ENCODE peak calls at places on chromosomes 16 and 17, in five cellular contexts. Y is left ventricle myocardium superior; W is astrocyte of the spinal cord; Q is HT1080; G is stimulated activated CD4-positive, alpha-beta T cell treated with anti-CD3 and anti-CD28 coated beads, Interleukin-2, amount 100 ng/mL, for 4 hours. Z is an unnamed sample.

GRCh38 chr16:10182186-10182683 is at the start of gene GRIN2A:
- DNase-seq in Y (no peak), W (no peak), Q (no peak), G (no peak), Z (no peak)

GRCh38 chr17:76163919-76164318 is 22.9 kb upstream of the FOXJ1 start:
- DNase-seq in Y (no peak), W (no peak), Q (no peak), G (no peak), Z (no peak)

GRCh38 chr16:979859-980594 is 1.5 kb upstream of the SOX8 start:
- DNase-seq in Y (no peak), W (no peak), Q (no peak), G (no peak), Z (no peak)

GRCh38 chr17:53571342-53571741 is 251.4 kb upstream of the KIF2B start:
- DNase-seq in Y (no peak), W (peak), Q (peak), G (no peak), Z (peak)

GRCh38 chr16:47928008-47928407 is 227.8 kb downstream of the ABCC12 start:
- DNase-seq in Y (no peak), W (no peak), Q (peak), G (no peak), Z (no peak)

GRCh38 chr17:19410875-19411291 is at the start of gene RNF112:
- DNase-seq in Y (peak), W (peak), Q (no peak), G (no peak), Z (no peak)

GRCh38 chr16:81604960-81605383 is 160.4 kb downstream of the CMIP start:
- DNase-seq in Y (no peak), W (peak), Q (peak), G (no peak), Z (peak)

GRCh38 chr17:61658183-61658582 is 67.2 kb upstream of the NACA2 start:
- DNase-seq in Y (no peak), W (no peak), Q (no peak), G (no peak), Z (no peak)

GRCh38 chr17:80297996-80298560 is 37.4 kb downstream of the RNF213 start:
- DNase-seq in Y (no peak), W (no peak), Q (no peak), G (no peak), Z (no peak)

GRCh38 chr17:655618-656017 is 59.0 kb downstream of the VPS53 start:
- DNase-seq in Y (no peak), W (no peak), Q (no peak), G (no peak), Z (no peak)

GRCh38 chr17:16351831-16352230 is 1.4 kb downstream of the CENPV start:
- DNase-seq in Y (no peak), W (peak), Q (no peak), G (no peak), Z (no peak)

GRCh38 chr16:84818133-84818532 is 1.7 kb upstream of the CRISPLD2 start:
- DNase-seq in Y (no peak), W (no peak), Q (no peak), G (no peak), Z (no peak)

GRCh38 chr16:46748775-46749705 is 896 bp upstream of the MYLK3 start:
- DNase-seq in Y (peak), W (no peak), Q (no peak), G (no peak), Z (no peak)

GRCh38 chr17:76385892-76386786 is 1.7 kb downstream of the SPHK1 start:
- DNase-seq in Y (peak), W (peak), Q (peak), G (peak), Z (peak)

GRCh38 chr17:4499431-4500187 is 928 bp downstream of the SPNS2 start:
- DNase-seq in Y (peak), W (no peak), Q (no peak), G (no peak), Z (no peak)

GRCh38 chr17:6684881-6685767 is 28.0 kb downstream of the SLC13A5 start:
- DNase-seq in Y (no peak), W (no peak), Q (no peak), G (no peak), Z (no peak)

GRCh38 chr16:70634861-70635260 is 11.5 kb upstream of the IL34 start:
- DNase-seq in Y (no peak), W (no peak), Q (no peak), G (no peak), Z (no peak)

GRCh38 chr17:4509923-4510614 is 11.4 kb downstream of the SPNS2 start:
- DNase-seq in Y (peak), W (peak), Q (no peak), G (no peak), Z (no peak)

Z was measured in RCC 7860.